ENCODE peak calls at places on chromosomes 12 and 14, in seven cellular contexts. H, K, G, L, N, Q and V are unnamed samples.

GRCh38 chr14:95559203-95559602 is 24.4 kb downstream of the GLRX5 start:
- DNase-seq in H (no peak), K (no peak), G (no peak), L (no peak), N (no peak), Q (no peak), V (no peak)

GRCh38 chr14:56949828-56950227 is 139.5 kb upstream of the OTX2 start:
- DNase-seq in H (no peak), K (no peak), G (no peak), L (peak; percentile 1), N (no peak), Q (no peak), V (no peak)

GRCh38 chr14:77067632-77068514 is 30.2 kb upstream of the CIPC start:
- DNase-seq in H (no peak), K (no peak), G (peak; percentile 82), L (peak; percentile 61), N (peak; percentile 57), Q (no peak), V (peak; percentile 54)

GRCh38 chr12:123041811-123042655 is 61.6 kb downstream of the ARL6IP4 start:
- DNase-seq in H (no peak), K (no peak), G (no peak), L (no peak), N (peak; percentile 98), Q (no peak), V (no peak)

GRCh38 chr12:33012226-33012625 is 115.6 kb upstream of the PKP2 start:
- DNase-seq in H (no peak), K (no peak), G (peak; percentile 96), L (no peak), N (no peak), Q (no peak), V (peak; percentile 50)

GRCh38 chr14:49955013-49955412 is 62.1 kb downstream of the ARF6 start:
- DNase-seq in H (no peak), K (no peak), G (no peak), L (no peak), N (no peak), Q (no peak), V (no peak)

GRCh38 chr12:3670083-3670620 is 82.8 kb downstream of the CRACR2A start:
- DNase-seq in H (no peak), K (no peak), G (no peak), L (peak; percentile 11), N (peak; percentile 51), Q (no peak), V (peak; percentile 87)

GRCh38 chr14:49971156-49972141 is 78.6 kb downstream of the ARF6 start:
- DNase-seq in H (peak; percentile 78), K (no peak), G (no peak), L (no peak), N (peak; percentile 25), Q (no peak), V (no peak)

GRCh38 chr14:55448146-55448614 is 7.8 kb upstream of the TBPL2 start:
- DNase-seq in H (no peak), K (no peak), G (peak; percentile 39), L (peak; percentile 99), N (peak; percentile 97), Q (peak; percentile 53), V (peak; percentile 94)

GRCh38 chr14:61439779-61440418 is 118.5 kb downstream of the PRKCH start:
- DNase-seq in H (no peak), K (no peak), G (no peak), L (no peak), N (no peak), Q (no peak), V (no peak)

GRCh38 chr12:65968889-65969509 is 144.7 kb downstream of the HMGA2 start:
- DNase-seq in H (no peak), K (no peak), G (no peak), L (no peak), N (no peak), Q (no peak), V (peak; percentile 47)

GRCh38 chr12:107372229-107372658 is 278.9 kb upstream of the CRY1 start:
- DNase-seq in H (peak; percentile 78), K (no peak), G (no peak), L (peak; percentile 18), N (peak; percentile 27), Q (no peak), V (peak; percentile 89)